ENCODE peak calls at places on chromosomes 2 and 18, in nine cellular contexts. One of them, this sample, is unnamed.

GRCh38 chr2:131641414-131642206 is 113.9 kb downstream of the CCDC74A start:
- DNase-seq in glutamatergic neuron: no peak
- DNase-seq in progenitor cell of endocrine pancreas: no peak
- DNase-seq in cardiac muscle cell: peak; percentile 51
- DNase-seq in T-helper 1 cell: no peak
- DNase-seq in heart right ventricle: no peak
- DNase-seq in activated CD4-positive, alpha-beta memory T cell treated with anti-CD3 and anti-CD28 coated beads, Interleukin-2, amount 10 ng/mL, durations not matched to agents 7 days and 5 days: no peak
- DNase-seq in body of pancreas: no peak
- DNase-seq in DMS79 treated with DMSO at 0.1 percent for 48 hours: no peak
- DNase-seq in this sample: no peak

GRCh38 chr2:121748202-121748601 is 7.2 kb upstream of the TSN start:
- DNase-seq in glutamatergic neuron: no peak
- DNase-seq in progenitor cell of endocrine pancreas: no peak
- DNase-seq in cardiac muscle cell: peak; percentile 52
- DNase-seq in T-helper 1 cell: no peak
- DNase-seq in heart right ventricle: no peak
- DNase-seq in activated CD4-positive, alpha-beta memory T cell treated with anti-CD3 and anti-CD28 coated beads, Interleukin-2, amount 10 ng/mL, durations not matched to agents 7 days and 5 days: no peak
- DNase-seq in body of pancreas: peak; percentile 34
- DNase-seq in DMS79 treated with DMSO at 0.1 percent for 48 hours: no peak
- DNase-seq in this sample: no peak

GRCh38 chr18:8858888-8859511 is 153.6 kb downstream of the MTCL1 start:
- DNase-seq in glutamatergic neuron: no peak
- DNase-seq in progenitor cell of endocrine pancreas: no peak
- DNase-seq in cardiac muscle cell: peak; percentile 97
- DNase-seq in T-helper 1 cell: no peak
- DNase-seq in heart right ventricle: no peak
- DNase-seq in activated CD4-positive, alpha-beta memory T cell treated with anti-CD3 and anti-CD28 coated beads, Interleukin-2, amount 10 ng/mL, durations not matched to agents 7 days and 5 days: no peak
- DNase-seq in body of pancreas: no peak
- DNase-seq in DMS79 treated with DMSO at 0.1 percent for 48 hours: no peak
- DNase-seq in this sample: no peak

GRCh38 chr18:49028801-49029506 is 78.2 kb upstream of the SMAD7 start:
- DNase-seq in glutamatergic neuron: no peak
- DNase-seq in progenitor cell of endocrine pancreas: no peak
- DNase-seq in cardiac muscle cell: no peak
- DNase-seq in T-helper 1 cell: no peak
- DNase-seq in heart right ventricle: no peak
- DNase-seq in activated CD4-positive, alpha-beta memory T cell treated with anti-CD3 and anti-CD28 coated beads, Interleukin-2, amount 10 ng/mL, durations not matched to agents 7 days and 5 days: peak; percentile 11
- DNase-seq in body of pancreas: no peak
- DNase-seq in DMS79 treated with DMSO at 0.1 percent for 48 hours: no peak
- DNase-seq in this sample: no peak

GRCh38 chr2:1755436-1756191 is 11.3 kb upstream of the PXDN start:
- DNase-seq in glutamatergic neuron: no peak
- DNase-seq in progenitor cell of endocrine pancreas: no peak
- DNase-seq in cardiac muscle cell: peak; percentile 96
- DNase-seq in T-helper 1 cell: no peak
- DNase-seq in heart right ventricle: no peak
- DNase-seq in activated CD4-positive, alpha-beta memory T cell treated with anti-CD3 and anti-CD28 coated beads, Interleukin-2, amount 10 ng/mL, durations not matched to agents 7 days and 5 days: no peak
- DNase-seq in body of pancreas: no peak
- DNase-seq in DMS79 treated with DMSO at 0.1 percent for 48 hours: no peak
- DNase-seq in this sample: peak; percentile 33

GRCh38 chr2:133886735-133887675 is 318.7 kb upstream of the NCKAP5 start:
- DNase-seq in glutamatergic neuron: peak; percentile 77
- DNase-seq in progenitor cell of endocrine pancreas: peak; percentile 50
- DNase-seq in cardiac muscle cell: peak; percentile 61
- DNase-seq in T-helper 1 cell: peak; percentile 25
- DNase-seq in heart right ventricle: peak; percentile 68
- DNase-seq in activated CD4-positive, alpha-beta memory T cell treated with anti-CD3 and anti-CD28 coated beads, Interleukin-2, amount 10 ng/mL, durations not matched to agents 7 days and 5 days: peak; percentile 48
- DNase-seq in body of pancreas: peak; percentile 83
- DNase-seq in DMS79 treated with DMSO at 0.1 percent for 48 hours: peak; percentile 40
- DNase-seq in this sample: peak; percentile 82

GRCh38 chr2:69046221-69046662 is 33.3 kb downstream of the ANTXR1 start:
- DNase-seq in glutamatergic neuron: no peak
- DNase-seq in progenitor cell of endocrine pancreas: no peak
- DNase-seq in cardiac muscle cell: peak; percentile 66
- DNase-seq in T-helper 1 cell: no peak
- DNase-seq in heart right ventricle: no peak
- DNase-seq in activated CD4-positive, alpha-beta memory T cell treated with anti-CD3 and anti-CD28 coated beads, Interleukin-2, amount 10 ng/mL, durations not matched to agents 7 days and 5 days: no peak
- DNase-seq in body of pancreas: peak; percentile 35
- DNase-seq in DMS79 treated with DMSO at 0.1 percent for 48 hours: no peak
- DNase-seq in this sample: no peak

GRCh38 chr18:79801641-79802040 is 3.9 kb downstream of the KCNG2 start:
- DNase-seq in glutamatergic neuron: no peak
- DNase-seq in progenitor cell of endocrine pancreas: no peak
- DNase-seq in cardiac muscle cell: no peak
- DNase-seq in T-helper 1 cell: no peak
- DNase-seq in heart right ventricle: no peak
- DNase-seq in activated CD4-positive, alpha-beta memory T cell treated with anti-CD3 and anti-CD28 coated beads, Interleukin-2, amount 10 ng/mL, durations not matched to agents 7 days and 5 days: no peak
- DNase-seq in body of pancreas: no peak
- DNase-seq in DMS79 treated with DMSO at 0.1 percent for 48 hours: no peak
- DNase-seq in this sample: peak; percentile 9

GRCh38 chr2:71122917-71123316 is 7.1 kb downstream of the MCEE start:
- DNase-seq in glutamatergic neuron: no peak
- DNase-seq in progenitor cell of endocrine pancreas: no peak
- DNase-seq in cardiac muscle cell: no peak
- DNase-seq in T-helper 1 cell: no peak
- DNase-seq in heart right ventricle: no peak
- DNase-seq in activated CD4-positive, alpha-beta memory T cell treated with anti-CD3 and anti-CD28 coated beads, Interleukin-2, amount 10 ng/mL, durations not matched to agents 7 days and 5 days: no peak
- DNase-seq in body of pancreas: no peak
- DNase-seq in DMS79 treated with DMSO at 0.1 percent for 48 hours: no peak
- DNase-seq in this sample: no peak

GRCh38 chr2:187545238-187545751 is 8.9 kb downstream of the TFPI start:
- DNase-seq in glutamatergic neuron: no peak
- DNase-seq in progenitor cell of endocrine pancreas: no peak
- DNase-seq in cardiac muscle cell: peak; percentile 74
- DNase-seq in T-helper 1 cell: no peak
- DNase-seq in heart right ventricle: no peak
- DNase-seq in activated CD4-positive, alpha-beta memory T cell treated with anti-CD3 and anti-CD28 coated beads, Interleukin-2, amount 10 ng/mL, durations not matched to agents 7 days and 5 days: no peak
- DNase-seq in body of pancreas: no peak
- DNase-seq in DMS79 treated with DMSO at 0.1 percent for 48 hours: no peak
- DNase-seq in this sample: no peak

GRCh38 chr2:136386046-136386445 is 268.1 kb upstream of the CXCR4 start:
- DNase-seq in glutamatergic neuron: no peak
- DNase-seq in progenitor cell of endocrine pancreas: no peak
- DNase-seq in cardiac muscle cell: no peak
- DNase-seq in T-helper 1 cell: no peak
- DNase-seq in heart right ventricle: no peak
- DNase-seq in activated CD4-positive, alpha-beta memory T cell treated with anti-CD3 and anti-CD28 coated beads, Interleukin-2, amount 10 ng/mL, durations not matched to agents 7 days and 5 days: no peak
- DNase-seq in body of pancreas: no peak
- DNase-seq in DMS79 treated with DMSO at 0.1 percent for 48 hours: no peak
- DNase-seq in this sample: no peak

GRCh38 chr2:230666885-230667712 is 45.5 kb upstream of the CAB39 start:
- DNase-seq in glutamatergic neuron: no peak
- DNase-seq in progenitor cell of endocrine pancreas: no peak
- DNase-seq in cardiac muscle cell: peak; percentile 27
- DNase-seq in T-helper 1 cell: no peak
- DNase-seq in heart right ventricle: peak; percentile 24
- DNase-seq in activated CD4-positive, alpha-beta memory T cell treated with anti-CD3 and anti-CD28 coated beads, Interleukin-2, amount 10 ng/mL, durations not matched to agents 7 days and 5 days: peak; percentile 21
- DNase-seq in body of pancreas: no peak
- DNase-seq in DMS79 treated with DMSO at 0.1 percent for 48 hours: no peak
- DNase-seq in this sample: no peak

GRCh38 chr2:110702981-110703380 is 25.1 kb upstream of the BUB1 start:
- DNase-seq in glutamatergic neuron: no peak
- DNase-seq in progenitor cell of endocrine pancreas: no peak
- DNase-seq in cardiac muscle cell: no peak
- DNase-seq in T-helper 1 cell: no peak
- DNase-seq in heart right ventricle: no peak
- DNase-seq in activated CD4-positive, alpha-beta memory T cell treated with anti-CD3 and anti-CD28 coated beads, Interleukin-2, amount 10 ng/mL, durations not matched to agents 7 days and 5 days: no peak
- DNase-seq in body of pancreas: no peak
- DNase-seq in DMS79 treated with DMSO at 0.1 percent for 48 hours: no peak
- DNase-seq in this sample: no peak

GRCh38 chr2:134120718-134121630 is 132.9 kb upstream of the MGAT5 start:
- DNase-seq in glutamatergic neuron: peak; percentile 58
- DNase-seq in progenitor cell of endocrine pancreas: peak; percentile 34
- DNase-seq in cardiac muscle cell: peak; percentile 66
- DNase-seq in T-helper 1 cell: peak; percentile 62
- DNase-seq in heart right ventricle: peak; percentile 62
- DNase-seq in activated CD4-positive, alpha-beta memory T cell treated with anti-CD3 and anti-CD28 coated beads, Interleukin-2, amount 10 ng/mL, durations not matched to agents 7 days and 5 days: peak; percentile 63
- DNase-seq in body of pancreas: peak; percentile 75
- DNase-seq in DMS79 treated with DMSO at 0.1 percent for 48 hours: no peak
- DNase-seq in this sample: peak; percentile 90

GRCh38 chr2:74584088-74584645 is 29.6 kb downstream of the DOK1 start:
- DNase-seq in glutamatergic neuron: no peak
- DNase-seq in progenitor cell of endocrine pancreas: no peak
- DNase-seq in cardiac muscle cell: peak; percentile 46
- DNase-seq in T-helper 1 cell: no peak
- DNase-seq in heart right ventricle: no peak
- DNase-seq in activated CD4-positive, alpha-beta memory T cell treated with anti-CD3 and anti-CD28 coated beads, Interleukin-2, amount 10 ng/mL, durations not matched to agents 7 days and 5 days: peak; percentile 36
- DNase-seq in body of pancreas: no peak
- DNase-seq in DMS79 treated with DMSO at 0.1 percent for 48 hours: no peak
- DNase-seq in this sample: no peak

GRCh38 chr2:169775765-169776482 is 22.7 kb upstream of the SSB start:
- DNase-seq in glutamatergic neuron: no peak
- DNase-seq in progenitor cell of endocrine pancreas: no peak
- DNase-seq in cardiac muscle cell: no peak
- DNase-seq in T-helper 1 cell: no peak
- DNase-seq in heart right ventricle: no peak
- DNase-seq in activated CD4-positive, alpha-beta memory T cell treated with anti-CD3 and anti-CD28 coated beads, Interleukin-2, amount 10 ng/mL, durations not matched to agents 7 days and 5 days: no peak
- DNase-seq in body of pancreas: no peak
- DNase-seq in DMS79 treated with DMSO at 0.1 percent for 48 hours: no peak
- DNase-seq in this sample: no peak

GRCh38 chr2:190862067-190862466 is 18.6 kb upstream of the GLS start:
- DNase-seq in glutamatergic neuron: no peak
- DNase-seq in progenitor cell of endocrine pancreas: no peak
- DNase-seq in cardiac muscle cell: no peak
- DNase-seq in T-helper 1 cell: no peak
- DNase-seq in heart right ventricle: no peak
- DNase-seq in activated CD4-positive, alpha-beta memory T cell treated with anti-CD3 and anti-CD28 coated beads, Interleukin-2, amount 10 ng/mL, durations not matched to agents 7 days and 5 days: no peak
- DNase-seq in body of pancreas: no peak
- DNase-seq in DMS79 treated with DMSO at 0.1 percent for 48 hours: no peak
- DNase-seq in this sample: no peak

GRCh38 chr18:46299465-46300004 is 195.3 kb downstream of the HAUS1 start:
- DNase-seq in glutamatergic neuron: no peak
- DNase-seq in progenitor cell of endocrine pancreas: no peak
- DNase-seq in cardiac muscle cell: no peak
- DNase-seq in T-helper 1 cell: no peak
- DNase-seq in heart right ventricle: no peak
- DNase-seq in activated CD4-positive, alpha-beta memory T cell treated with anti-CD3 and anti-CD28 coated beads, Interleukin-2, amount 10 ng/mL, durations not matched to agents 7 days and 5 days: no peak
- DNase-seq in body of pancreas: no peak
- DNase-seq in DMS79 treated with DMSO at 0.1 percent for 48 hours: no peak
- DNase-seq in this sample: no peak

GRCh38 chr2:128768066-128768465 is 449.4 kb upstream of the HS6ST1 start:
- DNase-seq in glutamatergic neuron: no peak
- DNase-seq in progenitor cell of endocrine pancreas: no peak
- DNase-seq in cardiac muscle cell: no peak
- DNase-seq in T-helper 1 cell: no peak
- DNase-seq in heart right ventricle: no peak
- DNase-seq in activated CD4-positive, alpha-beta memory T cell treated with anti-CD3 and anti-CD28 coated beads, Interleukin-2, amount 10 ng/mL, durations not matched to agents 7 days and 5 days: no peak
- DNase-seq in body of pancreas: no peak
- DNase-seq in DMS79 treated with DMSO at 0.1 percent for 48 hours: no peak
- DNase-seq in this sample: no peak